ENCODE peak calls at places on chromosomes 7 and 10, in six cellular contexts. D is mesenchymal stem cell, X is IMR-90, P is H1, U is mesendoderm, T is neuronal stem cell. Z is an unnamed sample.

GRCh38 chr10:110840225-110840922 is 31.4 kb upstream of the PDCD4 start:
- DNase-seq in T (no peak), X (no peak), D (no peak), U (no peak), P (no peak), Z (no peak)

GRCh38 chr10:35409094-35409582 is 72.8 kb downstream of the CCNY start:
- DNase-seq in D (peak; percentile 90), P (no peak), X (peak; percentile 90), T (no peak), U (no peak), Z (no peak)

GRCh38 chr10:98035599-98035998 is 5.2 kb upstream of the CRTAC1 start:
- DNase-seq in D (no peak), T (no peak), X (no peak), U (no peak), P (no peak), Z (no peak)

GRCh38 chr10:92142512-92142911 is 148.4 kb downstream of the CPEB3 start:
- DNase-seq in D (no peak), P (no peak), X (no peak), T (no peak), U (no peak), Z (no peak)

GRCh38 chr7:27611043-27611442 is 51.6 kb downstream of the HIBADH start:
- DNase-seq in T (no peak), U (no peak), X (peak; percentile 41), P (no peak), D (no peak), Z (no peak)

GRCh38 chr10:113446739-113447138 is 106.1 kb upstream of the HABP2 start:
- DNase-seq in P (no peak), T (no peak), X (no peak), D (no peak), U (no peak), Z (no peak)

GRCh38 chr7:73557397-73558257 is at the start of gene BCL7B:
- DNase-seq in U (peak; percentile 79), D (peak; percentile 65), P (peak; percentile 38), X (peak; percentile 47), T (peak; percentile 68), Z (peak; percentile 83)

GRCh38 chr10:49175587-49176309 is 12.4 kb downstream of the TMEM273 start:
- DNase-seq in X (no peak), D (no peak), T (no peak), U (no peak), P (no peak), Z (no peak)

GRCh38 chr7:94087664-94088352 is 83.7 kb upstream of the BET1 start:
- DNase-seq in U (peak; percentile 82), X (peak; percentile 85), T (peak; percentile 43), P (no peak), D (peak; percentile 87), Z (peak; percentile 55)

GRCh38 chr10:26389533-26389932 is 48.6 kb upstream of the APBB1IP start:
- DNase-seq in P (no peak), T (no peak), U (no peak), X (no peak), D (no peak), Z (no peak)

GRCh38 chr7:14734839-14735321 is 167.7 kb downstream of the DGKB start:
- DNase-seq in D (no peak), U (peak; percentile 82), T (peak; percentile 17), P (peak; percentile 38), X (no peak), Z (peak; percentile 86)

GRCh38 chr7:47543659-47544058 is 38.3 kb downstream of the TNS3 start:
- DNase-seq in T (no peak), U (no peak), D (no peak), P (no peak), X (no peak), Z (no peak)

GRCh38 chr7:17408245-17408903 is 109.9 kb downstream of the AHR start:
- DNase-seq in P (no peak), U (no peak), D (peak; percentile 95), T (no peak), X (peak; percentile 95), Z (no peak)

GRCh38 chr7:105782391-105783063 is 93.9 kb downstream of the ATXN7L1 start:
- DNase-seq in P (no peak), T (no peak), X (peak; percentile 94), D (peak; percentile 93), U (no peak), Z (no peak)

GRCh38 chr7:17123020-17123419 is 175.4 kb upstream of the AHR start:
- DNase-seq in T (no peak), P (no peak), U (no peak), D (peak; percentile 80), X (peak; percentile 94), Z (no peak)

GRCh38 chr7:133550145-133550544 is 297.3 kb downstream of the EXOC4 start:
- DNase-seq in D (no peak), P (no peak), X (no peak), U (no peak), T (no peak), Z (no peak)

GRCh38 chr7:108528183-108528712 is 2.3 kb upstream of the PNPLA8 start:
- DNase-seq in T (no peak), X (no peak), D (no peak), P (no peak), U (no peak), Z (no peak)

GRCh38 chr7:127751723-127752448 is 99.9 kb downstream of the SND1 start:
- DNase-seq in D (peak; percentile 56), T (no peak), U (no peak), X (peak; percentile 75), P (no peak), Z (no peak)

GRCh38 chr10:73814896-73815718 is 3.7 kb upstream of the NDST2 start:
- DNase-seq in U (peak; percentile 75), T (no peak), D (no peak), X (no peak), P (no peak), Z (peak; percentile 59)

GRCh38 chr7:29588900-29589696 is 25.5 kb downstream of the PRR15 start:
- DNase-seq in D (peak; percentile 30), U (peak; percentile 63), T (no peak), P (no peak), X (peak; percentile 22), Z (peak; percentile 66)

GRCh38 chr7:87369216-87369615 is 23.8 kb downstream of the CROT start:
- DNase-seq in U (no peak), X (no peak), D (no peak), T (no peak), P (no peak), Z (no peak)

GRCh38 chr7:28408105-28408973 is 4.0 kb upstream of the CREB5 start:
- DNase-seq in X (peak; percentile 81), T (peak; percentile 32), P (no peak), U (peak; percentile 77), D (peak; percentile 87), Z (peak; percentile 62)

GRCh38 chr7:87359366-87359765 is 13.9 kb downstream of the CROT start:
- DNase-seq in U (no peak), T (no peak), P (no peak), X (peak; percentile 59), D (no peak), Z (no peak)

GRCh38 chr7:100568936-100569844 is 4.5 kb downstream of the SAP25 start:
- DNase-seq in P (peak; percentile 67), U (peak; percentile 88), X (no peak), T (peak; percentile 67), D (peak; percentile 71), Z (peak; percentile 95)

GRCh38 chr7:157548691-157549265 is 212.0 kb downstream of the DNAJB6 start:
- DNase-seq in T (no peak), P (no peak), X (no peak), D (no peak), U (no peak), Z (no peak)

GRCh38 chr10:66680886-66681285 is 244.9 kb upstream of the LRRTM3 start:
- DNase-seq in T (no peak), U (no peak), X (peak; percentile 8), P (no peak), D (no peak), Z (no peak)

GRCh38 chr10:93995182-93995581 is 1.5 kb downstream of the PLCE1 start:
- DNase-seq in U (no peak), D (no peak), X (no peak), P (no peak), T (no peak), Z (no peak)

GRCh38 chr7:75915416-75916156 is 631 bp downstream of the POR start:
- DNase-seq in X (peak; percentile 22), T (no peak), U (no peak), P (no peak), D (peak; percentile 51), Z (no peak)

GRCh38 chr7:125651823-125652528 is 722.4 kb upstream of the POT1 start:
- DNase-seq in P (no peak), D (no peak), X (no peak), U (peak; percentile 84), T (no peak), Z (peak; percentile 37)

GRCh38 chr7:55288070-55288824 is 76.9 kb upstream of the LANCL2 start:
- DNase-seq in T (no peak), X (no peak), U (no peak), P (no peak), D (no peak), Z (no peak)

GRCh38 chr7:57651006-57651405 is 201.0 kb downstream of the ZNF716 start:
- DNase-seq in X (no peak), U (no peak), T (no peak), P (no peak), D (no peak), Z (no peak)

GRCh38 chr10:132409667-132410028 is 12.6 kb downstream of the PWWP2B start:
- DNase-seq in P (no peak), U (peak; percentile 65), X (no peak), T (no peak), D (no peak), Z (no peak)
- H2AK5ac ChIP-seq in P (peak overlapping the region; percentile 71), U (no peak overlapping the region), X (no peak overlapping the region), T (no peak overlapping the region), D (peak overlapping the region; percentile 21), Z (no peak overlapping the region)

DNA sequence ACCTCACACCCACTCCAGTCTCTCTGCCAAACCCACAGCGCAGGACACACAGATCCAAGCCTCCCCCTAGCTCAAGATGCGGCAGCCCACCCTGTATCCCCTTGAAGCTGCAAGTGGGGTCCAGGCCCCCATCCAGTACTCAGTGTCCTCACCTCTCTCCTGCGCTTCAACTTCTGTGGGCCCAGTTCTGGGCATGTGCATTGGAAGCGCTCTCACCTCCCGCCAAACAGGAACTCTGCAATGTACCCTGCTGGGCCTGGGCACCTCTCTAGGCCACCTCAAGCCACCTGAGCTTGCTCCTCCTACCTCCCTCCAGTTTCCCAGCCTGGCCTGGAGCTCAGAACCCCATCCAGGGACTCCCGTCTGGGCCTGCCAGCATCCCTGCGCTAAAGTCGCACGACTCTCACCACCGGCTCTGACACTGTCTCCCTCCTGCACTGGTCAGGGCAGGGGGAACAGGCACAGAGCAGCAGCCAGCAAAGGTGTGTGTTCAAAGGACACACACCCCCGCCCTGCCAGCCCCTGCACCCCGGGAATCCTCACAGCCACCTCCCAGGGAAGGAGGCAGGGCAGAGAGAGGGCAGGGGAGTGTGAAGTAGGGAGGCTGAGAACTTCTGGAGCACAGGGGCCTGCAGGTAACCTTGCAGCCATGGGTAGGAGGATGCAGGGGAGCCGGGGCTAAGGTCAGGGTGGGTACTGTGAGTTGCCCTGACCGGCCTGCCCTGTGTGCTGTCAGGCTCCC is 51.7 kb upstream of the MSMB start:
- DNase-seq in P (no peak), D (no peak), T (no peak), X (no peak), U (no peak), Z (no peak)
- H2AK5ac ChIP-seq in P (no peak overlapping the region), D (no peak overlapping the region), T (no peak overlapping the region), X (no peak overlapping the region), U (no peak overlapping the region), Z (no peak overlapping the region)

GRCh38 chr7:143477501-143478150 is at the start of gene TAS2R41:
- DNase-seq in D (no peak), T (no peak), P (no peak), X (no peak), U (no peak), Z (no peak)
- H2AK5ac ChIP-seq in D (no peak within 1 kb of the TSS), T (no peak within 1 kb of the TSS), P (no peak within 1 kb of the TSS), X (no peak within 1 kb of the TSS), U (no peak within 1 kb of the TSS), Z (no peak within 1 kb of the TSS)

GRCh38 chr7:2165239-2165609 is 67.5 kb downstream of the MAD1L1 start:
- DNase-seq in D (no peak), T (no peak), X (no peak), P (no peak), U (no peak), Z (peak; percentile 22)
- H2AK5ac ChIP-seq in D (no peak overlapping the region), T (peak overlapping the region; percentile 70), X (no peak overlapping the region), P (no peak overlapping the region), U (no peak overlapping the region), Z (no peak overlapping the region)